ENCODE peak calls at places on chromosomes 13 and 19, in five cellular contexts. One of them, this sample, is unnamed.

GRCh38 chr13:72151241-72151640 is 284.2 kb upstream of the DACH1 start:
- DNase-seq in A673: peak
- DNase-seq in left colon: no peak
- DNase-seq in iPS-NIHi11: no peak
- DNase-seq in activated CD4-positive, alpha-beta T cell treated with anti-CD3 and anti-CD28 coated beads for 36 hours: no peak
- DNase-seq in this sample: no peak

GRCh38 chr13:30042891-30043630 is 192.6 kb upstream of the UBL3 start:
- DNase-seq in A673: no peak
- DNase-seq in left colon: peak
- DNase-seq in iPS-NIHi11: no peak
- DNase-seq in activated CD4-positive, alpha-beta T cell treated with anti-CD3 and anti-CD28 coated beads for 36 hours: no peak
- DNase-seq in this sample: no peak

GRCh38 chr13:71055644-71056043 is 811.4 kb downstream of the DACH1 start:
- DNase-seq in A673: no peak
- DNase-seq in left colon: no peak
- DNase-seq in iPS-NIHi11: no peak
- DNase-seq in activated CD4-positive, alpha-beta T cell treated with anti-CD3 and anti-CD28 coated beads for 36 hours: no peak
- DNase-seq in this sample: no peak

GRCh38 chr19:50516456-50516855 is 2.7 kb upstream of the ASPDH start:
- DNase-seq in A673: no peak
- DNase-seq in left colon: no peak
- DNase-seq in iPS-NIHi11: no peak
- DNase-seq in activated CD4-positive, alpha-beta T cell treated with anti-CD3 and anti-CD28 coated beads for 36 hours: no peak
- DNase-seq in this sample: no peak

GRCh38 chr13:95267662-95268369 is 33.4 kb downstream of the ABCC4 start:
- DNase-seq in A673: peak
- DNase-seq in left colon: no peak
- DNase-seq in iPS-NIHi11: no peak
- DNase-seq in activated CD4-positive, alpha-beta T cell treated with anti-CD3 and anti-CD28 coated beads for 36 hours: no peak
- DNase-seq in this sample: no peak

GRCh38 chr19:50649433-50650391 is at the start of gene C19orf81:
- DNase-seq in A673: peak
- DNase-seq in left colon: no peak
- DNase-seq in iPS-NIHi11: peak
- DNase-seq in activated CD4-positive, alpha-beta T cell treated with anti-CD3 and anti-CD28 coated beads for 36 hours: no peak
- DNase-seq in this sample: peak

GRCh38 chr19:43779820-43780219 is 953 bp downstream of the KCNN4 start:
- DNase-seq in A673: no peak
- DNase-seq in left colon: peak
- DNase-seq in iPS-NIHi11: no peak
- DNase-seq in activated CD4-positive, alpha-beta T cell treated with anti-CD3 and anti-CD28 coated beads for 36 hours: peak
- DNase-seq in this sample: peak

GRCh38 chr19:19628499-19629134 is 597 bp upstream of the LPAR2 start:
- DNase-seq in A673: peak
- DNase-seq in left colon: peak
- DNase-seq in iPS-NIHi11: peak
- DNase-seq in activated CD4-positive, alpha-beta T cell treated with anti-CD3 and anti-CD28 coated beads for 36 hours: peak
- DNase-seq in this sample: peak

GRCh38 chr13:35866801-35867200 is 264.4 kb downstream of the DCLK1 start:
- DNase-seq in A673: no peak
- DNase-seq in left colon: no peak
- DNase-seq in iPS-NIHi11: no peak
- DNase-seq in activated CD4-positive, alpha-beta T cell treated with anti-CD3 and anti-CD28 coated beads for 36 hours: no peak
- DNase-seq in this sample: no peak

GRCh38 chr19:17528610-17529009 is 17.2 kb downstream of the PGLS start:
- DNase-seq in A673: no peak
- DNase-seq in left colon: no peak
- DNase-seq in iPS-NIHi11: no peak
- DNase-seq in activated CD4-positive, alpha-beta T cell treated with anti-CD3 and anti-CD28 coated beads for 36 hours: no peak
- DNase-seq in this sample: no peak

GRCh38 chr13:26042781-26043180 is 9.0 kb downstream of the SHISA2 start:
- DNase-seq in A673: no peak
- DNase-seq in left colon: no peak
- DNase-seq in iPS-NIHi11: no peak
- DNase-seq in activated CD4-positive, alpha-beta T cell treated with anti-CD3 and anti-CD28 coated beads for 36 hours: no peak
- DNase-seq in this sample: no peak

GRCh38 chr13:33186851-33187250 is 98.7 kb downstream of the STARD13 start:
- DNase-seq in A673: peak
- DNase-seq in left colon: no peak
- DNase-seq in iPS-NIHi11: no peak
- DNase-seq in activated CD4-positive, alpha-beta T cell treated with anti-CD3 and anti-CD28 coated beads for 36 hours: no peak
- DNase-seq in this sample: peak

GRCh38 chr13:76711515-76712182 is 174.6 kb downstream of the KCTD12 start:
- DNase-seq in A673: peak
- DNase-seq in left colon: no peak
- DNase-seq in iPS-NIHi11: no peak
- DNase-seq in activated CD4-positive, alpha-beta T cell treated with anti-CD3 and anti-CD28 coated beads for 36 hours: no peak
- DNase-seq in this sample: no peak

GRCh38 chr13:98370806-98371553 is 193.9 kb upstream of the RNF113B start:
- DNase-seq in A673: peak
- DNase-seq in left colon: no peak
- DNase-seq in iPS-NIHi11: no peak
- DNase-seq in activated CD4-positive, alpha-beta T cell treated with anti-CD3 and anti-CD28 coated beads for 36 hours: no peak
- DNase-seq in this sample: no peak

GRCh38 chr13:34179481-34179880 is 361.5 kb downstream of the RFC3 start:
- DNase-seq in A673: no peak
- DNase-seq in left colon: no peak
- DNase-seq in iPS-NIHi11: peak
- DNase-seq in activated CD4-positive, alpha-beta T cell treated with anti-CD3 and anti-CD28 coated beads for 36 hours: no peak
- DNase-seq in this sample: peak

GRCh38 chr19:3080281-3080680 is 13.9 kb upstream of the GNA11 start:
- DNase-seq in A673: no peak
- DNase-seq in left colon: peak
- DNase-seq in iPS-NIHi11: no peak
- DNase-seq in activated CD4-positive, alpha-beta T cell treated with anti-CD3 and anti-CD28 coated beads for 36 hours: no peak
- DNase-seq in this sample: no peak

GRCh38 chr13:104297075-104297474 is 1230.9 kb upstream of the SLC10A2 start:
- DNase-seq in A673: no peak
- DNase-seq in left colon: no peak
- DNase-seq in iPS-NIHi11: no peak
- DNase-seq in activated CD4-positive, alpha-beta T cell treated with anti-CD3 and anti-CD28 coated beads for 36 hours: no peak
- DNase-seq in this sample: no peak

GRCh38 chr19:36837525-36837901 is 674 bp downstream of the ZNF790 start:
- DNase-seq in A673: no peak
- DNase-seq in left colon: no peak
- DNase-seq in iPS-NIHi11: peak
- DNase-seq in activated CD4-positive, alpha-beta T cell treated with anti-CD3 and anti-CD28 coated beads for 36 hours: no peak
- DNase-seq in this sample: no peak

GRCh38 chr13:96816261-96816660 is 178.0 kb downstream of the OXGR1 start:
- DNase-seq in A673: no peak
- DNase-seq in left colon: no peak
- DNase-seq in iPS-NIHi11: no peak
- DNase-seq in activated CD4-positive, alpha-beta T cell treated with anti-CD3 and anti-CD28 coated beads for 36 hours: no peak
- DNase-seq in this sample: no peak

GRCh38 chr13:75550159-75550567 is 572 bp downstream of the UCHL3 start:
- DNase-seq in A673: peak
- DNase-seq in left colon: peak
- DNase-seq in iPS-NIHi11: peak
- DNase-seq in activated CD4-positive, alpha-beta T cell treated with anti-CD3 and anti-CD28 coated beads for 36 hours: peak
- DNase-seq in this sample: peak

GRCh38 chr19:5261151-5261890 is 79.3 kb downstream of the PTPRS start:
- DNase-seq in A673: no peak
- DNase-seq in left colon: no peak
- DNase-seq in iPS-NIHi11: no peak
- DNase-seq in activated CD4-positive, alpha-beta T cell treated with anti-CD3 and anti-CD28 coated beads for 36 hours: no peak
- DNase-seq in this sample: no peak

GRCh38 chr19:45103200-45103624 is 10.2 kb downstream of the PPP1R37 start:
- DNase-seq in A673: peak
- DNase-seq in left colon: no peak
- DNase-seq in iPS-NIHi11: no peak
- DNase-seq in activated CD4-positive, alpha-beta T cell treated with anti-CD3 and anti-CD28 coated beads for 36 hours: peak
- DNase-seq in this sample: no peak

GRCh38 chr19:38056646-38057045 is 149.6 kb downstream of the SIPA1L3 start:
- DNase-seq in A673: no peak
- DNase-seq in left colon: no peak
- DNase-seq in iPS-NIHi11: no peak
- DNase-seq in activated CD4-positive, alpha-beta T cell treated with anti-CD3 and anti-CD28 coated beads for 36 hours: no peak
- DNase-seq in this sample: no peak

GRCh38 chr19:49339364-49340068 is 4.3 kb downstream of the CD37 start:
- DNase-seq in A673: peak
- DNase-seq in left colon: peak
- DNase-seq in iPS-NIHi11: peak
- DNase-seq in activated CD4-positive, alpha-beta T cell treated with anti-CD3 and anti-CD28 coated beads for 36 hours: no peak
- DNase-seq in this sample: peak

GRCh38 chr19:48637948-48638830 is 1.0 kb upstream of the DBP start:
- DNase-seq in A673: peak
- DNase-seq in left colon: peak
- DNase-seq in iPS-NIHi11: peak
- DNase-seq in activated CD4-positive, alpha-beta T cell treated with anti-CD3 and anti-CD28 coated beads for 36 hours: peak
- DNase-seq in this sample: peak

GRCh38 chr13:23643828-23644419 is 73.7 kb downstream of the TNFRSF19 start:
- DNase-seq in A673: peak
- DNase-seq in left colon: no peak
- DNase-seq in iPS-NIHi11: no peak
- DNase-seq in activated CD4-positive, alpha-beta T cell treated with anti-CD3 and anti-CD28 coated beads for 36 hours: no peak
- DNase-seq in this sample: no peak

GRCh38 chr19:17972230-17972629 is 5.3 kb downstream of the KCNN1 start:
- DNase-seq in A673: no peak
- DNase-seq in left colon: no peak
- DNase-seq in iPS-NIHi11: no peak
- DNase-seq in activated CD4-positive, alpha-beta T cell treated with anti-CD3 and anti-CD28 coated beads for 36 hours: no peak
- DNase-seq in this sample: no peak

GRCh38 chr19:49660338-49660961 is 5.2 kb downstream of the IRF3 start:
- DNase-seq in A673: no peak
- DNase-seq in left colon: no peak
- DNase-seq in iPS-NIHi11: peak
- DNase-seq in activated CD4-positive, alpha-beta T cell treated with anti-CD3 and anti-CD28 coated beads for 36 hours: no peak
- DNase-seq in this sample: no peak

GRCh38 chr19:18537431-18537830 is 5.9 kb downstream of the FKBP8 start:
- DNase-seq in A673: no peak
- DNase-seq in left colon: no peak
- DNase-seq in iPS-NIHi11: no peak
- DNase-seq in activated CD4-positive, alpha-beta T cell treated with anti-CD3 and anti-CD28 coated beads for 36 hours: no peak
- DNase-seq in this sample: no peak

GRCh38 chr19:18496167-18496979 is 25.5 kb downstream of the ELL start:
- DNase-seq in A673: peak
- DNase-seq in left colon: peak
- DNase-seq in iPS-NIHi11: peak
- DNase-seq in activated CD4-positive, alpha-beta T cell treated with anti-CD3 and anti-CD28 coated beads for 36 hours: peak
- DNase-seq in this sample: peak

GRCh38 chr13:47256618-47257017 is 359.8 kb upstream of the HTR2A start:
- DNase-seq in A673: no peak
- DNase-seq in left colon: no peak
- DNase-seq in iPS-NIHi11: no peak
- DNase-seq in activated CD4-positive, alpha-beta T cell treated with anti-CD3 and anti-CD28 coated beads for 36 hours: no peak
- DNase-seq in this sample: no peak

GRCh38 chr13:107069107-107069776 is 501.3 kb upstream of the ARGLU1 start:
- DNase-seq in A673: no peak
- DNase-seq in left colon: no peak
- DNase-seq in iPS-NIHi11: no peak
- DNase-seq in activated CD4-positive, alpha-beta T cell treated with anti-CD3 and anti-CD28 coated beads for 36 hours: no peak
- DNase-seq in this sample: no peak

GRCh38 chr13:98442391-98443230 is 134.3 kb downstream of the STK24 start:
- DNase-seq in A673: no peak
- DNase-seq in left colon: no peak
- DNase-seq in iPS-NIHi11: no peak
- DNase-seq in activated CD4-positive, alpha-beta T cell treated with anti-CD3 and anti-CD28 coated beads for 36 hours: no peak
- DNase-seq in this sample: peak

GRCh38 chr13:58300224-58300623 is 668.7 kb downstream of the PCDH17 start:
- DNase-seq in A673: no peak
- DNase-seq in left colon: no peak
- DNase-seq in iPS-NIHi11: no peak
- DNase-seq in activated CD4-positive, alpha-beta T cell treated with anti-CD3 and anti-CD28 coated beads for 36 hours: no peak
- DNase-seq in this sample: no peak

GRCh38 chr13:114228176-114228575 is 6.5 kb upstream of the CDC16 start:
- DNase-seq in A673: no peak
- DNase-seq in left colon: no peak
- DNase-seq in iPS-NIHi11: no peak
- DNase-seq in activated CD4-positive, alpha-beta T cell treated with anti-CD3 and anti-CD28 coated beads for 36 hours: no peak
- DNase-seq in this sample: no peak

GRCh38 chr13:97296740-97297139 is 74.6 kb downstream of the MBNL2 start:
- DNase-seq in A673: no peak
- DNase-seq in left colon: no peak
- DNase-seq in iPS-NIHi11: no peak
- DNase-seq in activated CD4-positive, alpha-beta T cell treated with anti-CD3 and anti-CD28 coated beads for 36 hours: no peak
- DNase-seq in this sample: no peak

GRCh38 chr13:42574011-42574410 is at the start of gene TNFSF11:
- DNase-seq in A673: no peak
- DNase-seq in left colon: no peak
- DNase-seq in iPS-NIHi11: peak
- DNase-seq in activated CD4-positive, alpha-beta T cell treated with anti-CD3 and anti-CD28 coated beads for 36 hours: peak
- DNase-seq in this sample: peak

GRCh38 chr19:15112385-15112784 is 5.2 kb downstream of the SYDE1 start:
- DNase-seq in A673: no peak
- DNase-seq in left colon: no peak
- DNase-seq in iPS-NIHi11: peak
- DNase-seq in activated CD4-positive, alpha-beta T cell treated with anti-CD3 and anti-CD28 coated beads for 36 hours: no peak
- DNase-seq in this sample: no peak